ENCODE peak calls at places on chromosome 6, in seven cellular contexts. T is DND-41, B is spleen, K is Panc1, D is HCT116, S is sigmoid colon, O is cardiac muscle cell. L is an unnamed sample.

GRCh38 chr6:21769973-21770372 is 176.4 kb downstream of the SOX4 start:
- DNase-seq in K (no peak), O (no peak), D (no peak), T (no peak), S (no peak), B (no peak), L (no peak)

GRCh38 chr6:4844108-4844507 is 67.9 kb downstream of the CDYL start:
- DNase-seq in K (no peak), O (no peak), T (peak; percentile 20), D (no peak), S (no peak), B (no peak), L (peak; percentile 88)

GRCh38 chr6:132663661-132664060 is 4.7 kb upstream of the TAAR1 start:
- DNase-seq in B (no peak), O (no peak), K (no peak), D (no peak), S (no peak), T (no peak), L (no peak)

GRCh38 chr6:19587238-19587942 is 249.8 kb upstream of the ID4 start:
- DNase-seq in K (no peak), B (no peak), O (no peak), S (no peak), T (no peak), D (no peak), L (no peak)

GRCh38 chr6:18564775-18565174 is 177.6 kb downstream of the RNF144B start:
- DNase-seq in D (no peak), K (no peak), B (no peak), S (no peak), T (no peak), O (no peak), L (no peak)

GRCh38 chr6:69758214-69758613 is 38.6 kb downstream of the LMBRD1 start:
- DNase-seq in D (no peak), O (no peak), B (no peak), S (no peak), K (no peak), T (no peak), L (no peak)

GRCh38 chr6:28488916-28489365 is 26.7 kb downstream of the GPX6 start:
- DNase-seq in O (peak; percentile 73), S (no peak), T (no peak), K (peak; percentile 87), D (peak; percentile 72), B (no peak), L (peak; percentile 69)

GRCh38 chr6:154715449-154715848 is 17.8 kb upstream of the SCAF8 start:
- DNase-seq in D (no peak), B (no peak), K (no peak), O (no peak), S (no peak), T (no peak), L (no peak)

GRCh38 chr6:157673596-157673995 is 149.4 kb upstream of the SNX9 start:
- DNase-seq in O (no peak), B (peak; percentile 41), T (no peak), S (peak; percentile 60), K (no peak), D (no peak), L (no peak)

GRCh38 chr6:5082487-5083306 is 2.4 kb upstream of the PPP1R3G start:
- DNase-seq in B (no peak), O (peak; percentile 61), T (no peak), D (peak; percentile 10), S (no peak), K (no peak), L (peak; percentile 45)

GRCh38 chr6:99821164-99821563 is 172.9 kb downstream of the MCHR2 start:
- DNase-seq in T (no peak), B (no peak), D (no peak), O (no peak), S (no peak), K (no peak), L (no peak)

GRCh38 chr6:53487080-53487479 is 57.8 kb downstream of the GCLC start:
- DNase-seq in T (no peak), O (no peak), K (no peak), D (no peak), S (no peak), B (no peak), L (no peak)

GRCh38 chr6:87155920-87156600 is 695 bp downstream of the ZNF292 start:
- DNase-seq in T (no peak), K (no peak), O (peak; percentile 58), B (peak; percentile 89), D (no peak), S (peak; percentile 73), L (peak; percentile 61)

GRCh38 chr6:140105857-140106256 is 731.4 kb upstream of the CITED2 start:
- DNase-seq in D (peak; percentile 37), S (no peak), T (no peak), B (no peak), K (peak; percentile 0), O (peak; percentile 36), L (peak; percentile 47)

GRCh38 chr6:5712349-5713215 is 294.1 kb downstream of the NRN1 start:
- DNase-seq in T (no peak), O (no peak), S (no peak), K (no peak), D (no peak), B (no peak), L (no peak)

GRCh38 chr6:103142902-103143301 is 1716.8 kb downstream of the HACE1 start:
- DNase-seq in K (no peak), B (no peak), T (no peak), S (no peak), O (no peak), D (no peak), L (no peak)

GRCh38 chr6:42010185-42010872 is 40.0 kb upstream of the TAF8 start:
- DNase-seq in O (peak; percentile 30), S (no peak), B (peak; percentile 56), T (peak; percentile 99), K (no peak), D (no peak), L (no peak)

GRCh38 chr6:144338951-144339681 is 54.0 kb downstream of the UTRN start:
- DNase-seq in B (no peak), D (no peak), K (no peak), S (no peak), O (no peak), T (no peak), L (no peak)
- H3K4me1 ChIP-seq in B (peaks cover 42% of the 10 kb centered on the region), D (peaks cover 22% of the 10 kb centered on the region), K (peaks cover 32% of the 10 kb centered on the region), S (no peaks in the 10 kb centered on the region), O (no peaks in the 10 kb centered on the region), T (peaks cover 56% of the 10 kb centered on the region), L (no peaks in the 10 kb centered on the region)

DNA sequence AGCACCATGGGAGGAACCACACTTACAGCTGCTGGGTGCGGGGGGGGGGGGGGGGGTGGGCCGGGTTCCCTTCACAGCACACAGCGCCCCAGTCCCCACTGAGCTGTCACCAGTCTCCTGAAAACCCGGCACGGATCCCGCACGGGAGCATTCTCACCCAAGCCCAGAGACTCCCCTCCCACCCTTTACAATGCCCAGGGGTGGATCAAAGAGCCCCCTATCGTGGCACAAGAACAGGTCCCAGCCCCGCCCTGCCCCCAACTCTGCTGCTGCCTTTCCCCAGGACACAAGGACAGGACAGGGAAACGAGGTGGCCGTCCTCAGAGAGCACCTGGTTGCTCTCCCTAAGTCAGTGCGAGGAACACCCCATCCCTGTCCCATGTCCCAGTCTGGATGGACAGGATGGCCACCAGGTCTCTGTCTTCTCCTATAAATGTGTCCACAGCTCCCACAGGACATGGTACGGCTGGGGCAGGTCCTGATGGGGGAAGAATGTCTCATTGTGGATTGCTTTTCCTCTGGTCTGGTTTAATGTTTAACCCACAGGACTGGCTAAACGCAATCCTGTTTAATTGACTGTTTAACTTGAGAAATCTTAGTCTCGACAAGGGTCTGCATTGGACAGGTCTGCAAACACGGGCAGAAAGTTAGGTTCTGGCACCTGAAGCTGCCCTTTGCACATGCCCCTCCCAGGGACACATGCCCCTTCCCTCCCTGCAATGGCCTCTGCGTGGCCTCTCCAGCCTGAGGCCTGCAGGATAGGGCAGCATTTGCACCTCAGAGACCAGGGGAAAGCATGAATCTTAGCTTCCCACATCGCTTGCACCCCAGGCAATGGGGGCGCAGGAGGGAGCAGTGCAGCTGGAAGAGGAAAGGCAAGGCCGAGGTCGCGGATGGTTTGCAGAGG is 45.3 kb downstream of the DACT2 start:
- DNase-seq in D (no peak), T (no peak), B (no peak), S (no peak), K (no peak), O (no peak), L (no peak)
- H3K4me1 ChIP-seq in D (no peaks in the 10 kb centered on the region), T (no peaks in the 10 kb centered on the region), B (no peaks in the 10 kb centered on the region), S (no peaks in the 10 kb centered on the region), K (no peaks in the 10 kb centered on the region), O (peaks cover 5% of the 10 kb centered on the region), L (peaks cover 11% of the 10 kb centered on the region)

GRCh38 chr6:35298625-35299140 is 1.1 kb downstream of the DEF6 start:
- DNase-seq in K (no peak), B (no peak), S (peak; percentile 34), O (no peak), T (peak; percentile 32), D (no peak), L (no peak)
- H3K4me1 ChIP-seq in K (no peaks in the 10 kb centered on the region), B (peaks cover 48% of the 10 kb centered on the region), S (no peaks in the 10 kb centered on the region), O (peaks cover 10% of the 10 kb centered on the region), T (peaks cover 67% of the 10 kb centered on the region), D (peaks cover 21% of the 10 kb centered on the region), L (no peaks in the 10 kb centered on the region)

GRCh38 chr6:11380549-11380948 is 148.1 kb upstream of the NEDD9 start:
- DNase-seq in S (no peak), B (no peak), D (no peak), O (no peak), T (no peak), K (no peak), L (no peak)
- H3K4me1 ChIP-seq in S (no peaks in the 10 kb centered on the region), B (peaks cover 24% of the 10 kb centered on the region), D (no peaks in the 10 kb centered on the region), O (no peaks in the 10 kb centered on the region), T (peaks cover 28% of the 10 kb centered on the region), K (no peaks in the 10 kb centered on the region), L (no peaks in the 10 kb centered on the region)

DNA sequence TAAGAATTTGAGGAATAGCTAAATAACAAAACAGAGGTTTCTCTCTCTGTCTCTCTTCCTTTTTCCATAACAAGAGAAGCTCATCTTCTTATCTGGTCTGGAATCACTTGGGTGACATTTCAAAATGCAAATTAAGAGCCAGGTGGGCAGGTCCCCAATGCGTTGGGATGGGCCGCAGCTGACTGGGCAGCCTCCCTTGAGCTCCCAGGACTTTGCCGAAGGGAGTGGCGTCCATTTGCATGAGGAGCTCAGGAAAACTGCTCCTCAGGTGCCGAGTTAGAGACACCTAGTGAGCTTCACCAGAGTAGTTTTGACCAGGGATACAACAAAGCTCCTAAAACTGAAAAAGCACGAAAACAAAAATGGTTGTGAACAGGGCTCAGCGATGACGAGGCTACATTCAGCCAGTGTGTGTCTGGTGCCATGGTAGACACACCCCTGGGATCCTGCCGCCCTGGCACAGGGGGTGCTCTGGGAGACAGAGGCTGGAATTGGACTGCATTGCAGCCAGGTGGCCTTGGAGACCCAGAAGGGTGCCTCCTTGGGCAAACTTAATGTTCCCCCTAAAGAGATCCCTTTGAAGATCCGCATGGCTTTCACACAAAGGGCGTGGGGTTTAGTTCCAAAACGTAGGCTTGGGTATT is 13.5 kb upstream of the SERPINB6 start:
- DNase-seq in S (no peak), O (no peak), B (no peak), T (no peak), D (no peak), K (no peak), L (no peak)
- H3K4me1 ChIP-seq in S (no peaks in the 10 kb centered on the region), O (peaks cover 6% of the 10 kb centered on the region), B (peaks cover 10% of the 10 kb centered on the region), T (peaks cover 9% of the 10 kb centered on the region), D (peaks cover 49% of the 10 kb centered on the region), K (peaks cover 16% of the 10 kb centered on the region), L (peaks cover 8% of the 10 kb centered on the region)